ENCODE peak calls at places on chromosomes 13 and 19, in four cellular contexts. H is AG04450; N is cardiac muscle cell; K is CD4-positive, alpha-beta T cell. G is an unnamed sample.
A peak's percentile ranks its signal among the peaks of the same experiment; 100 is the strongest.

GRCh38 chr19:49140951-49141350 is 14.2 kb downstream of the HRC start:
- DNase-seq in H (no peak), N (no peak), K (no peak), G (no peak)

GRCh38 chr19:34996978-34997640 is 3.0 kb upstream of the GRAMD1A start:
- DNase-seq in H (no peak), K (no peak), N (no peak), G (no peak)

GRCh38 chr13:40031031-40031430 is 375.6 kb downstream of the COG6 start:
- DNase-seq in H (peak; percentile 2), K (no peak), N (no peak), G (no peak)

GRCh38 chr13:112880221-112880641 is 88.8 kb upstream of the MCF2L start:
- DNase-seq in N (no peak), K (no peak), H (no peak), G (no peak)

GRCh38 chr13:48783181-48783630 is 129.5 kb downstream of the CYSLTR2 start:
- DNase-seq in N (no peak), K (no peak), H (peak; percentile 99), G (no peak)

GRCh38 chr13:79519252-79519651 is 38.3 kb downstream of the NDFIP2 start:
- DNase-seq in N (no peak), H (no peak), K (no peak), G (no peak)

GRCh38 chr13:109976206-109976997 is 190.0 kb upstream of the IRS2 start:
- DNase-seq in H (no peak), N (peak; percentile 56), K (no peak), G (no peak)

GRCh38 chr19:46962030-46962570 is 57.5 kb upstream of the NPAS1 start:
- DNase-seq in N (no peak), K (no peak), H (no peak), G (no peak)

GRCh38 chr19:11964858-11965645 is at the start of gene ZNF763:
- DNase-seq in N (peak; percentile 95), K (peak; percentile 83), H (no peak), G (peak; percentile 84)

GRCh38 chr13:36549771-36550170 is 117.5 kb downstream of the CCNA1 start:
- DNase-seq in H (no peak), K (no peak), N (peak; percentile 45), G (no peak)

GRCh38 chr19:43699506-43700367 is 16.1 kb upstream of the IRGC start:
- DNase-seq in N (peak; percentile 48), H (no peak), K (no peak), G (peak; percentile 30)

GRCh38 chr19:39996218-39996810 is 546 bp upstream of the ZNF546 start:
- DNase-seq in K (no peak), H (peak; percentile 3), N (peak; percentile 22), G (no peak)

GRCh38 chr13:23684647-23685046 is 114.4 kb downstream of the TNFRSF19 start:
- DNase-seq in H (no peak), N (no peak), K (no peak), G (no peak)

GRCh38 chr19:29364224-29364726 is 151.3 kb upstream of the UQCRFS1 start:
- DNase-seq in H (no peak), N (no peak), K (no peak), G (no peak)

GRCh38 chr19:29445246-29445645 is 80.5 kb upstream of the VSTM2B start:
- DNase-seq in N (no peak), H (no peak), K (no peak), G (no peak)

DNA sequence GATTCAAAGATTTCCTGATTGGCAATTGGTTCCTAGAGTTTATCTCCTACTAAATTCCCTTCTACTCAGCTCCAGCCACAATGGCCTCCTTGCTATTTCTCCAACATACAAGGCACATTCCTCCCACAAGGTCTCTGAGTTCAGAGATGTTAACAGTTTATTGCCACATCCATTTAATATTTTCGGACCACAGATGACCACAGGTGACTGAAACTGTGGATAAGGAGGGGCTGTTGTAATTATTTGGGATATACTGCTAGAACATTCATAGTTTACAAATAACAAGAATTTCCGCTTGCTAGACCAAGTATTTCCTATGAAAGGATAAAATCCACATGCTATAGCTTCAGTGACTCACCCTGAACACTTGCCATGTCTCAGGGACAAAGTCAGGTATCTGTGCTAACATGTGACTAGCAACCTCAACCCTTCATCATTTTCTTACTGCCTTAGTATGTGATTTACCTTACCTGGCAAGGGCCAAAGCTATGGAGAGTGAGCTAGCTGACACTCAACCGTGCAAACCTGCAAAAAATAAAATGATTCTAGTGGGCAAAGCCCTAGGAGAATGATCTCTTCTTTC is 117.7 kb downstream of the TBC1D4 start:
- DNase-seq in H (no peak), K (no peak), N (no peak), G (no peak)
- TF ChIP-seq CTCF in H (no peak), K (no peak), N (no peak), G (no peak)

GRCh38 chr13:68110178-68110768 is 880.1 kb upstream of the PCDH9 start:
- DNase-seq in N (no peak), H (no peak), K (no peak), G (no peak)
- TF ChIP-seq CTCF in N (no peak), H (no peak), K (no peak), G (no peak)

DNA sequence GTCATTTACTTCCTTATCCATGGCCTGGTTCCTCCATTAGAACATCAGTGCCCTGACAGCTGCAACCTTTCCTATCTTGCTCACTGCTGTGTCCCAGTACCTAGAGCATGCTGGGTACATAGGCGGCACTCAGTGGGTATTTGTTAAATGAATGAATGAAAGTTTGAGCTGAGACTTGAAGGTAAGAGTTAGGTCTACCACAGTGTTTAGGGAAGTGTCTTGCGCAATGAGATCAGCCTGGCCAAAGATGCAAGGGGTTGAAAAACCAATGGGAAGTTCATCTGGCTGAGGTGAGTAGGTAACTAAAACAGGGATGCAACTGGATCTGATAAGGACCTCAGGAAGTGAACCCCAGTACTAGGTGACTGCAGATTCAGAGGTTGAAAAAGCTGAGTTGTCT is 24.7 kb downstream of the ZNF175 start:
- DNase-seq in N (no peak), H (no peak), K (no peak), G (no peak)
- TF ChIP-seq CTCF in N (no peak), H (no peak), K (no peak), G (no peak)

GRCh38 chr19:13902993-13903555 is 2.8 kb downstream of the BRME1 start:
- DNase-seq in H (no peak), K (no peak), N (no peak), G (no peak)
- TF ChIP-seq CTCF in H (peak; percentile 26), K (no peak), N (peak; percentile 38), G (no peak)

DNA sequence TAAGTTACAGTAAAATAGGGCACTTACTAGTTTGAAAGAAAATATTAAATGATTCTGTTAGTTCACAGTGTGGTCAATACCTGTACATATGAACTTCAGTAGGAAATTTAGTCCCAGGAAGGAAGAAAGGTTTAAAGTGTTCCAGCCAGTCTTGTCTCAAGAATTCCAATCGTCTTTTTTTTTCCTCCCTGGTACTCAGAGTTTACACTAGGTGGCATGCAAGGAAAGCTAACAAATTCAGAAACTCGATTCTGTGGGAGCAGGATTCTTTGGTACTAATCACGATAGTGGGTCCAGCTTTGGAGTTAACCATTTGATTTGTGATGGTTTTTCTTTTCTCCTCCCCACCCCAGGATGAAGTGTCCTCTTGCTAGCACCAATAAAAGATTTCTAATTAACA is 43.6 kb downstream of the POLR1D start:
- DNase-seq in K (no peak), N (peak; percentile 34), H (no peak), G (no peak)
- TF ChIP-seq CTCF in K (no peak), N (peak; percentile 21), H (peak; percentile 41), G (peak; percentile 43)